ENCODE peak calls at places on chromosomes 5 and 9, in eight cellular contexts. Q, Z, L, F, W, O, R and I are unnamed samples.

GRCh38 chr9:129027224-129027684 is 877 bp downstream of the SH3GLB2 start:
- DNase-seq in F (no peak), O (no peak), W (no peak), R (no peak), L (no peak), Z (no peak), Q (no peak), I (no peak)

GRCh38 chr9:132578367-132578932 is 4.0 kb upstream of the BARHL1 start:
- DNase-seq in R (no peak), L (no peak), Q (no peak), W (no peak), F (no peak), O (no peak), Z (no peak), I (no peak)

GRCh38 chr9:127796225-127796813 is 6.4 kb upstream of the FPGS start:
- DNase-seq in W (no peak), R (peak), F (no peak), Z (no peak), L (no peak), O (peak), Q (no peak), I (no peak)

GRCh38 chr5:54807421-54807820 is 178.0 kb downstream of the ESM1 start:
- DNase-seq in F (no peak), O (peak), L (no peak), Q (peak), W (no peak), Z (no peak), R (no peak), I (no peak)

GRCh38 chr9:90805006-90805993 is 3.7 kb downstream of the SYK start:
- DNase-seq in Z (no peak), W (no peak), R (no peak), O (no peak), Q (no peak), F (no peak), L (no peak), I (no peak)

GRCh38 chr9:123070210-123070609 is 36.7 kb downstream of the GPR21 start:
- DNase-seq in W (no peak), L (no peak), Z (no peak), R (no peak), O (peak), F (no peak), Q (no peak), I (no peak)

GRCh38 chr5:34625246-34625645 is 30.9 kb upstream of the RAI14 start:
- DNase-seq in R (no peak), Q (no peak), Z (no peak), O (no peak), W (no peak), L (no peak), F (no peak), I (no peak)

GRCh38 chr5:116395708-116396203 is 178.9 kb downstream of the SEMA6A start:
- DNase-seq in W (no peak), Z (no peak), Q (peak), O (no peak), F (no peak), L (no peak), R (no peak), I (no peak)

GRCh38 chr9:114425126-114425525 is 37.3 kb upstream of the AKNA start:
- DNase-seq in Z (no peak), W (no peak), Q (no peak), R (no peak), L (no peak), O (no peak), F (no peak), I (no peak)

GRCh38 chr5:133524597-133524996 is 87.7 kb downstream of the FSTL4 start:
- DNase-seq in F (no peak), Q (no peak), R (no peak), L (no peak), O (no peak), Z (peak), W (no peak), I (no peak)

GRCh38 chr9:116323571-116323970 is 170.0 kb downstream of the PAPPA start:
- DNase-seq in Q (no peak), W (no peak), R (no peak), L (no peak), Z (no peak), O (no peak), F (no peak), I (no peak)

GRCh38 chr5:99973779-99974178 is 561.4 kb upstream of the FAM174A start:
- DNase-seq in Q (no peak), O (no peak), Z (no peak), R (no peak), L (no peak), F (no peak), W (no peak), I (no peak)

GRCh38 chr9:79858509-79858908 is 286.7 kb downstream of the TLE4 start:
- DNase-seq in Z (no peak), Q (peak), F (no peak), L (no peak), R (peak), W (no peak), O (peak), I (no peak)

GRCh38 chr5:148776780-148777179 is 49.6 kb upstream of the ADRB2 start:
- DNase-seq in F (no peak), L (peak), Z (no peak), W (no peak), O (peak), R (peak), Q (peak), I (no peak)

GRCh38 chr9:71642043-71642442 is 126.3 kb downstream of the CEMIP2 start:
- DNase-seq in F (no peak), O (no peak), W (no peak), R (no peak), Q (no peak), L (no peak), Z (no peak), I (no peak)

GRCh38 chr5:149940077-149940574 is 4.5 kb downstream of the PDE6A start:
- DNase-seq in Z (no peak), F (no peak), O (peak), W (no peak), L (no peak), R (peak), Q (peak), I (no peak)

GRCh38 chr5:65874241-65874640 is 52.1 kb upstream of the ERBIN start:
- DNase-seq in Q (peak), L (no peak), R (no peak), O (peak), F (no peak), W (no peak), Z (no peak), I (no peak)

GRCh38 chr5:4584982-4585381 is 555.1 kb upstream of the ADAMTS16 start:
- DNase-seq in O (peak), W (no peak), R (no peak), F (no peak), Q (peak), L (peak), Z (peak), I (no peak)

GRCh38 chr9:102779341-102779740 is 215.8 kb upstream of the CYLC2 start:
- DNase-seq in Z (no peak), F (no peak), Q (peak), O (peak), W (no peak), R (no peak), L (no peak), I (no peak)

GRCh38 chr5:177997846-177998245 is 1.8 kb upstream of the PROP1 start:
- DNase-seq in F (no peak), Z (no peak), L (no peak), O (no peak), Q (no peak), R (no peak), W (no peak), I (no peak)

GRCh38 chr9:124776952-124777645 is at the start of gene OLFML2A:
- DNase-seq in W (no peak), O (peak), L (no peak), F (peak), Q (no peak), R (peak), Z (peak), I (peak)

GRCh38 chr5:28523416-28523815 is 1485.0 kb upstream of the CDH9 start:
- DNase-seq in Z (no peak), Q (no peak), O (no peak), L (no peak), R (no peak), F (no peak), W (no peak), I (no peak)

GRCh38 chr5:28512648-28513047 is 1474.3 kb upstream of the CDH9 start:
- DNase-seq in Z (no peak), W (no peak), F (no peak), O (no peak), R (no peak), Q (peak), L (no peak), I (no peak)

GRCh38 chr5:28516657-28517175 is 1478.3 kb upstream of the CDH9 start:
- DNase-seq in Z (no peak), R (no peak), Q (no peak), F (no peak), O (no peak), W (no peak), L (no peak), I (no peak)

DNA sequence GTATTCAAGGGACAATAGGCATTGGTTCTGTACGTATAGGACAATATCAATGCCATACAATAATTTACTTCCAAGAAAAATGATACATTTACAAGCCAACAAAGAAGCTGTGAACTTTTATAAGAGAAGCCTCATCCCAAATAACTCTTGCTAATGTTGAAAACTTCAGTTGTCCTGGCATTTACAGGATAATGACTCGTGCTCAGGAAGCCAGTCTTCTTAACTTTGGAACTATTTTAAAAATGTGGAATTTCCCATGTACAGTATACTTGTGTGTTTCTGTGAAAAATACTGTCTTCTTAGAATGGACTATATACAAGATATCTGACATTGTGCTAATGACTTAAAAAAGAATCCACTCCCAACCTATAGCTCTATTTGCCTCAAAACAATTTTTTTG is 1479.3 kb upstream of the CDH9 start:
- DNase-seq in R (no peak), W (no peak), L (no peak), F (no peak), Q (peak), O (peak), Z (no peak), I (no peak)
- TF ChIP-seq CTCF in R (no peak), W (no peak), L (no peak), F (no peak), Q (no peak), O (no peak), Z (no peak), I (no peak)

GRCh38 chr9:93660647-93661046 is 84.3 kb downstream of the PHF2 start:
- DNase-seq in F (no peak), W (no peak), Q (no peak), R (no peak), Z (no peak), L (no peak), O (no peak), I (no peak)
- TF ChIP-seq CTCF in F (no peak), W (no peak), Q (no peak), R (no peak), Z (no peak), L (no peak), O (no peak), I (no peak)

DNA sequence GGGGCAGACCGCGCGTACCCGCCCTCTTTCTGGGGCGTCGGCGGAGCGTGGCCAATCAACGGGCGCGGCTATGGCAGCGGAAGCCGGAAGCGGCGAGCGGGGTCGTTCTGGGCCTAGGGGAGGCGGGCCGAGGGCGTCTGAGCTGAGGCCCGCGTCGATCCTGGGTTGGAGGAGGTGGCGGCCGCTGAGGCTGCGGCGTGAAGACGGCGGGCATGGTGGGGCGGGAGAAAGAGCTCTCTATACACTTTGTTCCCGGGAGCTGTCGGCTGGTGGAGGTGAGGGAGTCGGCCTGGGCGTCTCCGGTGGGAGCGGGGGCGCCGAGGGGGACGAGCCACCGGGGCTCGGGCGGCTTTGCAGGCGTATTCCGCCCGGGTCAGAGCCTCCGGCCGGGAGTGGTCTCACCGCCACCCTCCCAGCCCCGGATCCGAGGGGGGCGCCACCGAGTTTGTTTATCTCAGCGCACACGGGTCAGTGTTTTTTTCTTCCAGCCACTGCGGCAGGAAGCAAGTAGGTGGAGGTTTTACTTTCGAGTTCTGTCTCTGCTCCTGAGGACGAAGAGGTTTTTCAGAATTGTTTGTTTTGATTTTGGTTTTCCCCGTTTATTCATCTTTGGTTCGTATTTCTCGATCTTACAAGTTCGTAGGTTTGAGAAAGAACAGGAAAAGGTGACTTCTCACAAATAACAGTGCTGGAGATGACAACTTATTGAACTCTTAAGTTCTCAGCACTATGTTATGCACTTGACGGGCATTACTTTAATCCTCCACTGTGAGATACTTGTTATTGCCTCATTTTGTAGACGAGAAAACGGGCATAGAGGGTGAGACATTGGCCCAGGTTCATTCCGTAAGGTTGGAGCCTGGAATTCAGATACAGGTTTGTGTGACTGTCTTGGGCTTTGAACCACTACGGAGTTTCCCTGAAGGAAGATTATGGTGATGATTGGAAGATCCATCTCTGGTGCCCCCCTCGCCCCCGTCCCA is at the start of gene MAT2B:
- DNase-seq in W (peak), L (no peak), Q (peak), Z (peak), O (peak), R (peak), F (peak), I (peak)
- TF ChIP-seq CTCF in W (peak), L (peak), Q (peak), Z (peak), O (peak), R (peak), F (peak), I (no peak)

GRCh38 chr9:99690573-99690972 is 131.1 kb upstream of the NR4A3 start:
- DNase-seq in F (no peak), R (no peak), Z (no peak), W (no peak), O (no peak), Q (no peak), L (no peak), I (no peak)

GRCh38 chr9:99693888-99694287 is 127.8 kb upstream of the NR4A3 start:
- DNase-seq in L (no peak), R (no peak), O (peak), F (no peak), Z (no peak), W (no peak), Q (no peak), I (no peak)

GRCh38 chr9:99699386-99699785 is 122.3 kb upstream of the NR4A3 start:
- DNase-seq in Z (no peak), L (no peak), W (no peak), F (no peak), Q (no peak), O (no peak), R (no peak), I (no peak)

DNA sequence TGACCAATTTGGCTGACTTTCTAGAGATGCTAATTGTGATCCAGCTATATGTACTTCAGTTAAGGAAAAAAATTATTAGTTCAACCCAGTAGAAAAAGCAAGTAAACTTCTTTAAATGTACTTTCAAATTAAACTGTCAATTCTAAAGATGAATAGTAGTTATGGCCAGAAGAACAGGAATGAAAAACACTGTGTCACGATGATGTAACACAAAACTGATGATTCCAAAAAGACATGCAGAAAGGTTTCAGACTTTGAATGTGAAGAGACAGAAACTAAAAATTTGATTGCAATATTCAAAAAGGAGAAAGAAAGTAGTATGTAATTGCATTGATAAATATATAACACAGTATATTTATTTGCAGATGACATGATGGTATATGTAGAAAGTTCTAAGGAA is 127.3 kb upstream of the NR4A3 start:
- DNase-seq in R (no peak), W (no peak), F (no peak), Q (no peak), O (no peak), Z (no peak), L (no peak), I (no peak)
- TF ChIP-seq CTCF in R (no peak), W (no peak), F (no peak), Q (no peak), O (no peak), Z (no peak), L (no peak), I (no peak)

GRCh38 chr5:179296150-179296821 is 49.0 kb downstream of the ADAMTS2 start:
- DNase-seq in Z (no peak), L (no peak), F (peak), R (no peak), O (no peak), Q (no peak), W (no peak), I (no peak)
- TF ChIP-seq CTCF in Z (no peak), L (no peak), F (no peak), R (no peak), O (no peak), Q (no peak), W (no peak), I (no peak)